ENCODE peak calls at places on chromosomes 7 and 10, in ten cellular contexts. P, A, K, W, G, B, D, J, E and F are unnamed samples.

GRCh38 chr10:10010397-10010796 is 1007.3 kb upstream of the CELF2 start:
- DNase-seq in K (no peak), D (no peak), G (no peak), B (no peak), A (no peak), J (peak), P (no peak), W (no peak), E (no peak), F (no peak)

GRCh38 chr7:51019231-51019844 is 236.6 kb upstream of the GRB10 start:
- DNase-seq in E (peak), A (no peak), B (no peak), K (no peak), P (no peak), G (no peak), W (peak), D (no peak), J (no peak), F (peak)

GRCh38 chr7:31494421-31494820 is 19.5 kb upstream of the ITPRID1 start:
- DNase-seq in B (no peak), W (no peak), J (no peak), K (no peak), G (no peak), P (no peak), A (no peak), D (no peak), E (no peak), F (no peak)

GRCh38 chr7:26091933-26092332 is 60.1 kb upstream of the NFE2L3 start:
- DNase-seq in W (peak), B (no peak), J (peak), P (no peak), K (no peak), G (no peak), A (no peak), E (no peak), D (no peak), F (no peak)

GRCh38 chr7:138023618-138024333 is 21.9 kb upstream of the CREB3L2 start:
- DNase-seq in A (no peak), W (no peak), G (no peak), K (no peak), P (no peak), E (no peak), B (no peak), J (no peak), D (no peak), F (no peak)

GRCh38 chr7:84187087-84187805 is 7.3 kb downstream of the SEMA3A start:
- DNase-seq in E (no peak), A (no peak), K (no peak), W (no peak), P (no peak), B (no peak), D (no peak), J (no peak), G (no peak), F (no peak)

GRCh38 chr7:74713567-74713966 is 56.0 kb downstream of the GTF2I start:
- DNase-seq in J (no peak), P (no peak), B (no peak), D (no peak), A (no peak), K (no peak), W (no peak), E (no peak), G (no peak), F (no peak)

GRCh38 chr10:96440257-96441125 is 73.2 kb downstream of the TLL2 start:
- DNase-seq in G (no peak), P (no peak), K (no peak), J (no peak), W (no peak), A (no peak), E (no peak), B (no peak), D (no peak), F (no peak)

GRCh38 chr7:123979876-123980275 is 53.0 kb downstream of the TMEM229A start:
- DNase-seq in E (no peak), K (no peak), J (no peak), W (peak), A (no peak), P (no peak), D (no peak), B (no peak), G (no peak), F (no peak)

GRCh38 chr7:112212516-112213036 is 6.1 kb downstream of the ZNF277 start:
- DNase-seq in E (no peak), K (no peak), G (no peak), A (no peak), W (no peak), J (peak), P (no peak), D (no peak), B (no peak), F (no peak)

GRCh38 chr10:120456626-120457430 is at the start of gene PLPP4:
- DNase-seq in A (no peak), G (peak), J (peak), K (peak), E (no peak), W (no peak), B (no peak), D (no peak), P (peak), F (no peak)

GRCh38 chr7:128405345-128406146 is 4.2 kb downstream of the IMPDH1 start:
- DNase-seq in E (no peak), J (peak), K (no peak), B (peak), A (no peak), G (no peak), W (peak), D (no peak), P (no peak), F (no peak)

GRCh38 chr10:109914966-109915365 is 8.3 kb downstream of the XPNPEP1 start:
- DNase-seq in J (no peak), P (no peak), D (no peak), W (peak), G (no peak), A (no peak), E (peak), B (peak), K (no peak), F (peak)

GRCh38 chr7:141369422-141369821 is 181.8 kb upstream of the AGK start:
- DNase-seq in D (peak), P (peak), K (no peak), E (no peak), J (no peak), A (no peak), W (no peak), G (peak), B (no peak), F (no peak)

GRCh38 chr7:124071843-124072242 is 39.0 kb upstream of the TMEM229A start:
- DNase-seq in J (no peak), D (no peak), B (no peak), G (no peak), P (no peak), W (no peak), E (no peak), A (no peak), K (no peak), F (no peak)

GRCh38 chr10:125097409-125098070 is 62.8 kb downstream of the CTBP2 start:
- DNase-seq in K (no peak), D (no peak), A (no peak), W (no peak), J (no peak), P (no peak), G (no peak), E (no peak), B (no peak), F (no peak)

GRCh38 chr7:33128990-33129805 is at the start of gene BBS9:
- DNase-seq in G (peak), J (peak), A (peak), D (peak), W (peak), B (peak), P (peak), E (peak), K (peak), F (peak)

GRCh38 chr10:554182-554848 is 135.2 kb downstream of the DIP2C start:
- DNase-seq in K (no peak), G (no peak), J (no peak), W (no peak), E (no peak), B (no peak), D (no peak), P (no peak), A (no peak), F (no peak)